ENCODE peak calls at places on chromosomes 5 and 9, in eight cellular contexts. K, X, L, P, F, T, V and M are unnamed samples.

GRCh38 chr9:14198544-14199510 is 115.1 kb downstream of the NFIB start:
- DNase-seq in K (no peak), X (no peak), T (peak), P (no peak), L (peak), V (no peak), F (no peak), M (no peak)

GRCh38 chr9:21428235-21428634 is 12.0 kb upstream of the IFNA1 start:
- DNase-seq in F (no peak), T (no peak), K (no peak), V (no peak), X (no peak), L (no peak), P (no peak), M (no peak)

GRCh38 chr9:136678624-136679023 is 8.6 kb downstream of the AGPAT2 start:
- DNase-seq in L (no peak), P (no peak), X (no peak), F (no peak), T (no peak), V (no peak), K (no peak), M (no peak)

GRCh38 chr5:86463339-86463738 is 154.4 kb upstream of the COX7C start:
- DNase-seq in T (no peak), V (peak), X (no peak), F (no peak), P (no peak), L (peak), K (no peak), M (no peak)

GRCh38 chr9:88478236-88478635 is 56.7 kb upstream of the NXNL2 start:
- DNase-seq in T (no peak), K (no peak), V (no peak), F (no peak), L (no peak), X (no peak), P (no peak), M (no peak)

GRCh38 chr5:10527281-10527950 is 36.5 kb upstream of the ANKRD33B start:
- DNase-seq in K (no peak), X (no peak), L (no peak), V (no peak), P (no peak), F (no peak), T (no peak), M (no peak)

GRCh38 chr5:151362970-151363369 is 15.6 kb upstream of the SLC36A2 start:
- DNase-seq in P (no peak), V (no peak), F (no peak), L (no peak), X (no peak), K (no peak), T (no peak), M (no peak)

GRCh38 chr5:37774912-37775483 is 64.8 kb downstream of the GDNF start:
- DNase-seq in P (no peak), L (peak), T (no peak), F (no peak), X (peak), V (no peak), K (peak), M (no peak)

GRCh38 chr5:83711982-83712601 is 8.6 kb downstream of the HAPLN1 start:
- DNase-seq in K (peak), V (peak), X (peak), F (no peak), T (no peak), P (no peak), L (peak), M (no peak)

GRCh38 chr5:137491121-137491520 is 8.0 kb downstream of the SPOCK1 start:
- DNase-seq in T (no peak), P (no peak), L (no peak), V (no peak), F (no peak), X (no peak), K (no peak), M (no peak)